ENCODE peak calls at places on chromosomes 16 and 17, in nine cellular contexts. B is CD8-positive, alpha-beta T cell; H is adipocyte; D is prostate gland; K is cardiac muscle cell; N is iPS DF 6.9; J is CD4-positive, CD25-positive, alpha-beta regulatory T cell; Q is CD4-positive, alpha-beta memory T cell; I is tibial artery. T is an unnamed sample. For H3K4me1, the result is how much of the 10 kb centered on the place peaks cover.

GRCh38 chr17:80981062-80981902 is 10.4 kb upstream of the CHMP6 start:
- DNase-seq in B (peak), H (peak), D (no peak), K (no peak), N (no peak), J (peak), Q (peak), I (no peak), T (peak)

GRCh38 chr17:82689077-82689476 is 9.4 kb downstream of the RAB40B start:
- DNase-seq in B (no peak), H (no peak), D (no peak), K (no peak), N (no peak), J (no peak), Q (no peak), I (no peak), T (no peak)

GRCh38 chr17:3890082-3890892 is 2.6 kb downstream of the CAMKK1 start:
- DNase-seq in B (no peak), H (peak), D (peak), K (peak), N (no peak), J (no peak), Q (no peak), I (peak), T (peak)

GRCh38 chr17:62674363-62674739 is 46.9 kb downstream of the MRC2 start:
- DNase-seq in B (no peak), H (no peak), D (no peak), K (no peak), N (no peak), J (no peak), Q (no peak), I (no peak), T (no peak)

GRCh38 chr16:68065716-68066305 is 19.4 kb upstream of the NFATC3 start:
- DNase-seq in B (no peak), H (peak), D (no peak), K (peak), N (no peak), J (no peak), Q (no peak), I (no peak), T (no peak)

GRCh38 chr16:56625943-56626654 is 518 bp downstream of the MT1E start:
- DNase-seq in B (no peak), H (peak), D (no peak), K (peak), N (no peak), J (no peak), Q (no peak), I (peak), T (no peak)

GRCh38 chr16:89319883-89320716 is 102.6 kb downstream of the ZNF778 start:
- DNase-seq in B (peak), H (peak), D (no peak), K (peak), N (no peak), J (peak), Q (no peak), I (peak), T (no peak)

GRCh38 chr16:56384074-56384721 is 41.1 kb downstream of the AMFR start:
- DNase-seq in B (no peak), H (no peak), D (no peak), K (no peak), N (no peak), J (no peak), Q (no peak), I (no peak), T (no peak)

GRCh38 chr16:23081675-23082119 is 67.6 kb downstream of the USP31 start:
- DNase-seq in B (no peak), H (peak), D (no peak), K (peak), N (no peak), J (no peak), Q (no peak), I (no peak), T (no peak)

GRCh38 chr16:27448531-27449433 is 46.8 kb downstream of the IL21R start:
- DNase-seq in B (no peak), H (no peak), D (no peak), K (no peak), N (no peak), J (no peak), Q (no peak), I (no peak), T (no peak)

GRCh38 chr17:37543527-37544122 is 53.9 kb downstream of the DUSP14 start:
- DNase-seq in B (no peak), H (no peak), D (no peak), K (no peak), N (no peak), J (no peak), Q (no peak), I (no peak), T (no peak)
- H3K4me1 ChIP-seq in B (under half), H (under half), D (under half), K (under half), N (under half), J (under half), Q (under half), I (under half), T (under half)

DNA sequence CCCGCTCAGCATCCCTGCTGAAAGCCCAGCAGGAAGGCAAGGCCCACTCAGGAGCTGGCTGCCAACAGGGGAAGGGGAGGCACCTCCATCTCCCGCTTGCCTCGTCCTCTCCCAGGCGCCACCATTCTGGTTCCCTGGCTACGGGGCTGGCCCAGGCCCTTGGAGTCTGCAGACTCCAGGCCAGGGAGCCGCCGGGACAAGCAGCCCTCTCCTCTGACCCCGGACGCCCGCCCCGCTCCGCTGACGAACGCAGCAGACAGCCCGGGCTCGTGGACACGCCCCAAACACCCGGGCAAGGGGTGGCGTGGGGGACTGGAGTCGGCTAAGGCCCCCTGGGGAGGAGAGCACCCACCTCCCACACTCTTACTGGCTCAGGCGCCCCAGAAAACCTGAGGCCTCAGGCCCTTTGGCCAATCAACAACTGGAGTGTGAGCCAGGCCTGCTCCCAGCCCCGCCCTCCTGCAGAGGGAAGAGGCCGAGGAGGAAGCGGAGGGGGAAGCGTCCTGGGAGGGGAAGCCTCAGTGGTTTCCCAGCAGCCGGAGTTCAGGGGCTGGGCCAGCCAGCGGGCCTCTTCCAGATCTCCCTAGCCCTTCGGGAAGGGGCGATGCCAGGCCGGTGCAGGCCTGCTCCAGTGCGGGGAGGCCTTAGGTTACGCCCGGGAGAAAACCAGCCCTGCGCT is 4.2 kb downstream of the MNT start:
- DNase-seq in B (peak), H (peak), D (peak), K (peak), N (peak), J (peak), Q (no peak), I (peak), T (peak)
- H3K4me1 ChIP-seq in B (half or more), H (half or more), D (under half), K (under half), N (under half), J (half or more), Q (half or more), I (under half), T (half or more)

GRCh38 chr16:9123401-9123800 is 32.0 kb downstream of the HAPSTR1 start:
- DNase-seq in B (no peak), H (no peak), D (no peak), K (no peak), N (no peak), J (no peak), Q (no peak), I (no peak), T (no peak)

GRCh38 chr16:9124444-9124843 is 33.0 kb downstream of the HAPSTR1 start:
- DNase-seq in B (no peak), H (no peak), D (no peak), K (no peak), N (no peak), J (no peak), Q (no peak), I (no peak), T (no peak)

GRCh38 chr16:9124908-9125584 is 33.6 kb downstream of the HAPSTR1 start:
- DNase-seq in B (no peak), H (no peak), D (no peak), K (no peak), N (no peak), J (no peak), Q (no peak), I (no peak), T (no peak)

GRCh38 chr16:9122969-9123368 is 31.5 kb downstream of the HAPSTR1 start:
- DNase-seq in B (no peak), H (no peak), D (no peak), K (no peak), N (no peak), J (no peak), Q (no peak), I (no peak), T (no peak)

GRCh38 chr16:9123871-9124270 is 32.4 kb downstream of the HAPSTR1 start:
- DNase-seq in B (no peak), H (no peak), D (peak), K (no peak), N (no peak), J (no peak), Q (no peak), I (peak), T (peak)
- H3K4me1 ChIP-seq in B (under half), H (under half), D (under half), K (under half), N (under half), J (under half), Q (under half), I (under half), T (under half)

GRCh38 chr17:38921756-38922411 is 3.5 kb upstream of the LASP1NB start:
- DNase-seq in B (no peak), H (no peak), D (no peak), K (no peak), N (no peak), J (no peak), Q (no peak), I (peak), T (peak)

GRCh38 chr17:38926290-38927070 is 1.1 kb downstream of the LASP1NB start:
- DNase-seq in B (no peak), H (no peak), D (no peak), K (peak), N (no peak), J (no peak), Q (no peak), I (peak), T (no peak)

GRCh38 chr17:38922538-38923291 is 2.7 kb upstream of the LASP1NB start:
- DNase-seq in B (no peak), H (peak), D (peak), K (peak), N (no peak), J (no peak), Q (no peak), I (peak), T (peak)

GRCh38 chr17:38920374-38921291 is 4.8 kb upstream of the LASP1NB start:
- DNase-seq in B (no peak), H (no peak), D (no peak), K (no peak), N (no peak), J (no peak), Q (no peak), I (peak), T (no peak)

GRCh38 chr17:38925263-38925995 is at the start of gene LASP1NB:
- DNase-seq in B (peak), H (no peak), D (no peak), K (peak), N (no peak), J (no peak), Q (peak), I (peak), T (no peak)
- H3K4me1 ChIP-seq in B (under half), H (under half), D (under half), K (under half), N (under half), J (under half), Q (under half), I (under half), T (under half)

GRCh38 chr17:45308840-45309239 is 8.0 kb downstream of the MAP3K14 start:
- DNase-seq in B (no peak), H (no peak), D (no peak), K (no peak), N (no peak), J (no peak), Q (no peak), I (no peak), T (no peak)
- H3K4me1 ChIP-seq in B (half or more), H (half or more), D (under half), K (under half), N (under half), J (half or more), Q (half or more), I (under half), T (half or more)

GRCh38 chr16:85616608-85617311 is 3.6 kb downstream of the GSE1 start:
- DNase-seq in B (no peak), H (no peak), D (peak), K (no peak), N (no peak), J (no peak), Q (no peak), I (no peak), T (no peak)

GRCh38 chr16:85620403-85620802 is 7.3 kb downstream of the GSE1 start:
- DNase-seq in B (no peak), H (no peak), D (no peak), K (no peak), N (no peak), J (no peak), Q (no peak), I (no peak), T (no peak)

GRCh38 chr16:85617948-85618347 is 4.8 kb downstream of the GSE1 start:
- DNase-seq in B (no peak), H (no peak), D (no peak), K (no peak), N (no peak), J (no peak), Q (no peak), I (no peak), T (no peak)

GRCh38 chr16:85619089-85619850 is 6.1 kb downstream of the GSE1 start:
- DNase-seq in B (no peak), H (no peak), D (no peak), K (no peak), N (no peak), J (no peak), Q (no peak), I (no peak), T (no peak)

DNA sequence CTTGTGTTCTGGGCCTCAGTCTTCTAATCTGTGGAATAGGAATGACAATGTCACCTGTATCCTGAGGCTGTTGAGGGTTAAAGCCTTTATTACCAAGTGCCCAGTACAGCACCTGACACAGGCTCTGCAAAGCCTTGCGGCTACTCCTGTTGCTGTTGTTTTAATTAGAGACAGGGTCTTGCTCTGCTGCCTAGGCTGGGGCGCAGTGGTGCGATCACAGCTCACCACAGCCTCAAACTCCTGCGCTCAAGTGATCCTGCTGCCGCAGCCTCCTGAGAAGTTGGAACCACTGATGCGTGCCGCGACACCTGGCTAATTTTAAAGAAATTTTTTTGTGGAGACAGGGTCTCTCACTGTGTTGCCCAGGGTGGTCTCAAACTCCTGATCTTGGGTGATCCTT is 5.4 kb downstream of the GSE1 start:
- DNase-seq in B (no peak), H (no peak), D (no peak), K (no peak), N (no peak), J (no peak), Q (no peak), I (no peak), T (no peak)
- H3K4me1 ChIP-seq in B (half or more), H (under half), D (under half), K (under half), N (under half), J (under half), Q (under half), I (under half), T (under half)

GRCh38 chr16:24996731-24997130 is 18.4 kb downstream of the ARHGAP17 start:
- DNase-seq in B (no peak), H (no peak), D (no peak), K (no peak), N (no peak), J (no peak), Q (no peak), I (no peak), T (no peak)
- H3K4me1 ChIP-seq in B (under half), H (half or more), D (under half), K (under half), N (under half), J (under half), Q (under half), I (under half), T (under half)

T was measured in Karpas-422.